ENCODE peak calls at places on chromosomes 7 and 10, in seven cellular contexts. U is A549, P is RKO, W is NCI-H510A treated with DMSO at 0.1 percent for 48 hours, Z is heart right ventricle, J is HTR-8/SVneo, T is HFFc6. N is an unnamed sample.

GRCh38 chr10:91796332-91797076 is 1.7 kb upstream of the TNKS2 start:
- DNase-seq in U (peak), P (no peak), W (peak), Z (peak), J (no peak), T (no peak), N (peak)

GRCh38 chr10:103147645-103148044 is 45.4 kb downstream of the NT5C2 start:
- DNase-seq in U (no peak), P (no peak), W (no peak), Z (no peak), J (no peak), T (no peak), N (no peak)

GRCh38 chr10:15046626-15047025 is 2.9 kb downstream of the OLAH start:
- DNase-seq in U (no peak), P (no peak), W (no peak), Z (no peak), J (no peak), T (peak), N (no peak)

GRCh38 chr10:88228130-88228529 is 355.0 kb downstream of the RNLS start:
- DNase-seq in U (no peak), P (no peak), W (no peak), Z (no peak), J (no peak), T (no peak), N (no peak)

GRCh38 chr10:14383266-14383665 is 52.5 kb upstream of the FRMD4A start:
- DNase-seq in U (no peak), P (no peak), W (no peak), Z (no peak), J (no peak), T (no peak), N (no peak)

GRCh38 chr7:155489862-155490696 is 32.1 kb downstream of the EN2 start:
- DNase-seq in U (no peak), P (no peak), W (no peak), Z (no peak), J (no peak), T (no peak), N (no peak)

GRCh38 chr7:144000020-144000419 is at the start of gene OR6B1:
- DNase-seq in U (no peak), P (no peak), W (no peak), Z (no peak), J (no peak), T (no peak), N (no peak)

GRCh38 chr7:5692845-5693278 is 88.6 kb downstream of the RNF216 start:
- DNase-seq in U (peak), P (peak), W (peak), Z (no peak), J (peak), T (peak), N (no peak)

N was measured in effector memory CD8-positive, alpha-beta T cell.